ENCODE peak calls at places on chromosomes 6 and 20, in nine cellular contexts. Z, K, H, Q, Y, U, M, A and N are unnamed samples.
A peak's percentile ranks its signal among the peaks of the same experiment; 100 is the strongest.

GRCh38 chr20:16488086-16488485 is 85.2 kb downstream of the KIF16B start:
- DNase-seq in M (no peak), A (no peak), Z (no peak), H (no peak), U (no peak), Q (no peak), Y (no peak), K (no peak), N (no peak)

GRCh38 chr6:18384621-18385020 is 2.5 kb upstream of the RNF144B start:
- DNase-seq in K (no peak), Q (no peak), H (no peak), Z (no peak), A (no peak), M (no peak), U (no peak), Y (peak; percentile 45), N (no peak)

GRCh38 chr6:139894271-139894670 is 519.8 kb upstream of the CITED2 start:
- DNase-seq in U (peak; percentile 47), K (no peak), H (no peak), M (no peak), Y (no peak), Q (no peak), Z (no peak), A (no peak), N (no peak)

GRCh38 chr6:66496659-66497058 is 789.6 kb upstream of the EYS start:
- DNase-seq in Q (no peak), M (no peak), A (no peak), Y (no peak), U (no peak), K (peak; percentile 50), Z (peak; percentile 1), H (no peak), N (peak; percentile 7)

GRCh38 chr6:22906091-22906549 is 336.8 kb downstream of the HDGFL1 start:
- DNase-seq in Z (peak; percentile 57), A (no peak), H (no peak), U (peak; percentile 48), M (no peak), K (peak; percentile 44), Y (no peak), Q (no peak), N (peak; percentile 30)

GRCh38 chr6:170459451-170459850 is 93.7 kb downstream of the PSMB1 start:
- DNase-seq in Q (no peak), Y (peak; percentile 43), K (no peak), Z (peak; percentile 58), A (no peak), H (peak; percentile 7), U (peak; percentile 46), M (no peak), N (no peak)

GRCh38 chr6:26249959-26250805 is 114.8 kb upstream of the BTN3A2 start:
- DNase-seq in Q (peak; percentile 69), M (peak; percentile 41), Y (peak; percentile 59), Z (peak; percentile 71), K (peak; percentile 88), H (no peak), A (peak; percentile 76), U (peak; percentile 90), N (peak; percentile 72)

GRCh38 chr6:131966443-131966842 is 15.3 kb upstream of the CCN2 start:
- DNase-seq in Z (peak; percentile 65), Q (no peak), U (no peak), K (no peak), A (no peak), H (peak; percentile 56), Y (no peak), M (no peak), N (no peak)

GRCh38 chr20:57525328-57526053 is 551 bp upstream of the CTCFL start:
- DNase-seq in H (no peak), A (no peak), K (no peak), Y (no peak), U (no peak), M (no peak), Q (no peak), Z (no peak), N (peak; percentile 50)

GRCh38 chr6:99013661-99014458 is 66.1 kb upstream of the FBXL4 start:
- DNase-seq in U (no peak), Y (no peak), A (no peak), M (no peak), H (no peak), Z (no peak), K (no peak), Q (no peak), N (no peak)

GRCh38 chr6:138482816-138483215 is 16.5 kb downstream of the NHSL1 start:
- DNase-seq in A (no peak), Y (no peak), Z (no peak), H (no peak), K (no peak), U (no peak), Q (no peak), M (no peak), N (no peak)

GRCh38 chr6:166244353-166245045 is 63.7 kb downstream of the PRR18 start:
- DNase-seq in Q (peak; percentile 15), U (no peak), H (no peak), Z (no peak), M (no peak), A (no peak), K (no peak), Y (no peak), N (no peak)

GRCh38 chr20:7113577-7114466 is 346.3 kb downstream of the BMP2 start:
- DNase-seq in Y (peak; percentile 28), Z (peak; percentile 61), U (peak; percentile 85), M (peak; percentile 40), K (peak; percentile 73), H (no peak), Q (no peak), A (no peak), N (peak; percentile 68)

GRCh38 chr20:3670945-3671344 is 7.7 kb upstream of the GFRA4 start:
- DNase-seq in K (no peak), Z (no peak), U (no peak), Q (no peak), Y (no peak), A (no peak), H (no peak), M (no peak), N (no peak)

GRCh38 chr6:28401172-28401571 is 1.6 kb upstream of the ZSCAN12 start:
- DNase-seq in A (no peak), Y (no peak), K (no peak), Q (no peak), H (no peak), Z (peak; percentile 12), M (no peak), U (no peak), N (no peak)

GRCh38 chr6:143742070-143742954 is 64.5 kb downstream of the PHACTR2 start:
- DNase-seq in M (no peak), U (no peak), A (no peak), Z (no peak), K (no peak), Y (no peak), H (no peak), Q (no peak), N (no peak)

GRCh38 chr6:13870185-13870584 is 54.6 kb upstream of the RNF182 start:
- DNase-seq in U (no peak), K (no peak), Z (no peak), Y (no peak), H (no peak), Q (no peak), M (no peak), A (no peak), N (no peak)

GRCh38 chr6:19454999-19455392 is 382.2 kb upstream of the ID4 start:
- DNase-seq in U (no peak), A (no peak), M (no peak), Z (no peak), H (no peak), Y (no peak), K (no peak), Q (no peak), N (no peak)

GRCh38 chr6:100484474-100484873 is 19.8 kb upstream of the SIM1 start:
- DNase-seq in Q (no peak), A (no peak), M (no peak), K (no peak), Z (no peak), H (no peak), Y (no peak), U (no peak), N (no peak)

GRCh38 chr20:58463231-58463630 is 52.0 kb downstream of the APCDD1L start:
- DNase-seq in M (no peak), Y (no peak), Q (no peak), H (no peak), Z (no peak), A (no peak), U (no peak), K (no peak), N (no peak)

GRCh38 chr6:162125659-162126058 is 601.9 kb downstream of the PRKN start:
- DNase-seq in M (no peak), A (no peak), K (no peak), H (no peak), Z (no peak), U (no peak), Q (no peak), Y (no peak), N (no peak)
- H3K4me3 ChIP-seq in M (no peak overlapping the region), A (no peak overlapping the region), K (no peak overlapping the region), H (no peak overlapping the region), Z (no peak overlapping the region), U (no peak overlapping the region), Q (no peak overlapping the region), Y (no peak overlapping the region), N (no peak overlapping the region)

GRCh38 chr6:44228836-44229235 is 5.4 kb downstream of the SLC29A1 start:
- DNase-seq in A (no peak), Z (no peak), Y (no peak), M (no peak), U (no peak), H (no peak), Q (no peak), K (no peak), N (no peak)
- H3K36me3 ChIP-seq in A (peaks cover 24% of the 10 kb centered on the region), Z (peaks cover 15% of the 10 kb centered on the region), Y (peaks cover 52% of the 10 kb centered on the region), M (peaks cover 40% of the 10 kb centered on the region), U (peaks cover 13% of the 10 kb centered on the region), H (peaks cover 1% of the 10 kb centered on the region), Q (no peaks in the 10 kb centered on the region), K (no peaks in the 10 kb centered on the region), N (peaks cover 36% of the 10 kb centered on the region)

DNA sequence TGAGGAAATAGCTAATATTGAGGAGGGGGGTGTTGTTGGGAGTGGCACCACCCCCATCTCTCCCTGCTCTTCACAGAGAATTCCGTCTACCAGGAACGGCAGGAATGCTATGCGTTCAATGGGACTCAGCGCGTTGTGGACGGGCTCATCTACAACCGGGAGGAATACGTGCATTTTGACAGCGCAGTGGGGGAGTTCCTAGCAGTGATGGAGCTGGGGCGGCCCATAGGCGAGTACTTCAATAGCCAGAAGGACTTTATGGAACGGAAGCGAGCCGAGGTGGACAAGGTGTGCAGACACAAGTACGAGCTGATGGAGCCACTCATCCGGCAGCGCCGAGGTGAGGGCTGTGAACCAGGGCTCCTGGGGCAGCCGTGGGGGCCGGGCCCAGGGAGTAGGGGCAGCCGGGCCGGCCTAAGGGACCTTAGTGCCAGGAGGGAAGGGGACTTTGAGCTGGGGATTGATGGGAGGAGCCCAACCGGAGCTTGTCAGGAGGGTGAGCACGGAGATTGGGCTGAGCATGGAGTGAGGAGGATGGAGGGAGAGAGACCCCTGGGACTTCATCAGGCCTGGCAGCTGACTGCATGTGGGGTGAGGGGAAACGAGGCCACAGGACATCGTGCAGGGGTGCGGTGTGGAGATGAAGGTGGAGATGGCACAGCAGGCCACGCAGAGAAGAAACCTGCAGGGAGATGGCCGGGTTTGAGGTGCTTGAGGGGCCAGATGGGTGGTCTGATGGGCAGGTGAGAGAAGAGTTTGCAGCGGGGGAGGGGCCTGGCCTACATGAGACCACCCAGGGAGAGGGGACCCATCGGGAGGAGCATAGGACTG is 41.3 kb downstream of the HLA-DPB1 start:
- DNase-seq in Y (no peak), Z (peak; percentile 19), M (no peak), Q (no peak), A (no peak), K (peak; percentile 33), H (no peak), U (peak; percentile 79), N (peak; percentile 67)
- H3K27me3 ChIP-seq in Y (peaks cover 33% of the 10 kb centered on the region), Z (peaks cover 38% of the 10 kb centered on the region), M (peaks cover 22% of the 10 kb centered on the region), Q (peaks cover 20% of the 10 kb centered on the region), A (peaks cover 58% of the 10 kb centered on the region), K (peaks cover 43% of the 10 kb centered on the region), H (peaks cover 45% of the 10 kb centered on the region), U (peaks cover 40% of the 10 kb centered on the region), N (no peaks in the 10 kb centered on the region)

GRCh38 chr6:33313709-33314514 is at the start of gene TAPBP:
- DNase-seq in Z (peak; percentile 59), K (peak; percentile 70), A (peak; percentile 83), H (no peak), U (peak; percentile 82), Y (peak; percentile 60), M (peak; percentile 74), Q (peak; percentile 80), N (peak; percentile 83)
- H3K4me3 ChIP-seq in Z (peak within 1 kb of the TSS; percentile 49), K (peak within 1 kb of the TSS; percentile 65), A (peak within 1 kb of the TSS; percentile 82), H (peak within 1 kb of the TSS; percentile 97), U (peak within 1 kb of the TSS; percentile 75), Y (peak within 1 kb of the TSS; percentile 64), M (peak within 1 kb of the TSS; percentile 97), Q (peak within 1 kb of the TSS; percentile 100), N (peak within 1 kb of the TSS; percentile 87)